ENCODE peak calls at places on chromosomes 16 and 17, in seven cellular contexts. E, F, I, Z, S, U and N are unnamed samples.

GRCh38 chr17:39153541-39154111 is 2.2 kb upstream of the PLXDC1 start:
- DNase-seq in S (peak; percentile 86), I (peak; percentile 89), U (peak; percentile 95), E (peak; percentile 92), F (peak; percentile 85), Z (peak; percentile 75), N (peak; percentile 86)

GRCh38 chr17:38897671-38898290 is 27.6 kb upstream of the LASP1NB start:
- DNase-seq in S (no peak), Z (no peak), U (no peak), E (no peak), I (no peak), F (no peak), N (no peak)

GRCh38 chr17:73126716-73127473 is 34.4 kb upstream of the SLC39A11 start:
- DNase-seq in F (no peak), U (no peak), E (no peak), I (no peak), Z (no peak), S (peak; percentile 6), N (no peak)

GRCh38 chr17:75707096-75707720 is 14.1 kb upstream of the ITGB4 start:
- DNase-seq in E (peak; percentile 74), S (no peak), Z (no peak), F (peak; percentile 39), I (peak; percentile 63), U (peak; percentile 79), N (peak; percentile 94)

GRCh38 chr17:41415833-41416335 is 8.5 kb downstream of the KRT37 start:
- DNase-seq in S (no peak), I (peak; percentile 19), E (peak; percentile 71), F (no peak), U (no peak), Z (no peak), N (no peak)

GRCh38 chr17:5272313-5272712 is 9.8 kb upstream of the RABEP1 start:
- DNase-seq in S (peak; percentile 28), I (no peak), E (no peak), U (no peak), F (no peak), Z (no peak), N (no peak)

GRCh38 chr17:11900655-11901054 is 96.6 kb downstream of the ZNF18 start:
- DNase-seq in F (no peak), S (no peak), Z (no peak), E (no peak), U (no peak), I (no peak), N (no peak)

GRCh38 chr16:68993885-68994284 is 111.6 kb upstream of the HAS3 start:
- DNase-seq in F (no peak), E (peak; percentile 89), U (no peak), S (peak; percentile 93), I (peak; percentile 87), Z (peak; percentile 72), N (peak; percentile 77)

GRCh38 chr17:410674-411401 is 58.2 kb upstream of the RPH3AL start:
- DNase-seq in Z (no peak), S (peak; percentile 35), U (no peak), E (peak; percentile 19), I (peak; percentile 11), F (no peak), N (no peak)

GRCh38 chr17:15343749-15344148 is 2.4 kb upstream of the TEKT3 start:
- DNase-seq in Z (no peak), I (peak; percentile 47), S (peak; percentile 76), U (no peak), E (peak; percentile 53), F (no peak), N (peak; percentile 22)

GRCh38 chr17:35368086-35368824 is 5.2 kb downstream of the SLFN11 start:
- DNase-seq in U (no peak), Z (no peak), F (no peak), I (peak; percentile 26), S (peak; percentile 20), E (peak; percentile 56), N (no peak)

GRCh38 chr17:50060951-50061712 is 5.2 kb downstream of the ITGA3 start:
- DNase-seq in U (peak; percentile 87), Z (no peak), S (peak; percentile 79), I (peak; percentile 92), E (peak; percentile 62), F (peak; percentile 78), N (peak; percentile 95)

GRCh38 chr17:45139533-45139920 is 4.0 kb downstream of the ACBD4 start:
- DNase-seq in F (no peak), E (no peak), Z (no peak), I (no peak), U (no peak), S (no peak), N (no peak)
- TF ChIP-seq CTCF in F (no peak), E (no peak), Z (no peak), I (no peak), U (no peak), S (no peak), N (no peak)

DNA sequence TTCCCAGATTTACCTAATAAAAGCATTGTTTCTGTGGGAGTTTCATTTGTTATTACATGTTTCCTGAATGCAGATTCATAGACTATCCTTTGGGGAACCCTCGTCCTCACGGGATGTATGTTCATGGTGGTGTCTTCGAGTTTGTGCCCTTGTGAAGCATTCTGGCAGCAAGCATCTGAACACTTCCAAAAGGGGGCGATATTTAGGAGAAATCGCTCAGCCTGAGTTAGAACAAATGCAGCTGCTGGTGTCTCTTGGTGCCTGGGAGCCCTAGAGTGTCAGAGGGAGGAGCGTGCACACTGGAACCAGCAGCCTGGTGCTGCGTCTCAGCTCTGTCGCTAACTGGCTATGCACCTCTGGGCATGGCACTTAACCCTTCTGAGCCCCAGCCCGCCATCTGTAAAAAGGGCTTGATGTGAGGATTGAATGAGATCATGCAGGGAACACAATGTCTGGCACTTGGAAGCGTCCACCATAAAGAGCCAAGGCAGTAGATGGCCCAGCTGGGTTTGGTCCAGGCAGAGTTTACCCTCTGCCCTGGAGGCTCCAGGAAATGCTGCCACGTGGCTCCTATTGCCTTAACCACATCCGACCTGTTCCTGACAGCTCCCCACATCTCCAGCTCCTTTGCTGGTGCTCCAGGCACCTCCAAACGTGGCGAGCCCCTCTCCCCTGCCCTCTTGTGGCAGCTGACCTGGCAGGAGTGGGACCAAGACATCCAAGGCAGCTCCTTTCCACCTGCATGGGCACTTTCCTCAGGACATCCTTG is 25.0 kb upstream of the C16orf78 start:
- DNase-seq in Z (no peak), I (no peak), E (no peak), F (no peak), S (no peak), U (no peak), N (no peak)
- TF ChIP-seq CTCF in Z (no peak), I (no peak), E (peak; percentile 4), F (no peak), S (no peak), U (no peak), N (no peak)

GRCh38 chr16:67199011-67199807 is at the start of gene ELMO3:
- DNase-seq in F (no peak), I (no peak), Z (no peak), S (no peak), U (no peak), E (no peak), N (peak; percentile 71)
- TF ChIP-seq CTCF in F (peak; percentile 29), I (peak; percentile 9), Z (peak; percentile 34), S (peak; percentile 32), U (no peak), E (peak; percentile 38), N (peak; percentile 47)

GRCh38 chr16:24688359-24688758 is 41.1 kb upstream of the TNRC6A start:
- DNase-seq in Z (no peak), S (no peak), U (no peak), F (no peak), I (no peak), E (no peak), N (no peak)

GRCh38 chr16:24685539-24686432 is 43.7 kb upstream of the TNRC6A start:
- DNase-seq in S (peak; percentile 70), Z (peak; percentile 63), I (peak; percentile 94), E (peak; percentile 91), U (peak; percentile 62), F (peak; percentile 64), N (no peak)

GRCh38 chr16:24686678-24687077 is 42.8 kb upstream of the TNRC6A start:
- DNase-seq in F (no peak), Z (no peak), E (no peak), S (no peak), U (no peak), I (no peak), N (no peak)

GRCh38 chr16:24692854-24693253 is 36.6 kb upstream of the TNRC6A start:
- DNase-seq in U (no peak), S (no peak), Z (no peak), F (no peak), E (no peak), I (no peak), N (no peak)

GRCh38 chr16:24689128-24689527 is 40.3 kb upstream of the TNRC6A start:
- DNase-seq in Z (no peak), F (peak; percentile 19), S (peak; percentile 62), E (peak; percentile 81), I (peak; percentile 74), U (no peak), N (peak; percentile 45)
- TF ChIP-seq CTCF in Z (peak; percentile 81), F (peak; percentile 37), S (peak; percentile 72), E (peak; percentile 94), I (peak; percentile 88), U (peak; percentile 33), N (peak; percentile 31)

GRCh38 chr16:71885261-71885650 is 1.3 kb upstream of the ZNF821 start:
- DNase-seq in S (no peak), Z (no peak), F (no peak), E (no peak), U (no peak), I (no peak), N (no peak)

GRCh38 chr16:71880176-71880575 is 3.8 kb downstream of the ZNF821 start:
- DNase-seq in S (no peak), F (no peak), I (no peak), U (no peak), Z (no peak), E (no peak), N (no peak)

GRCh38 chr16:71883849-71884638 is at the start of gene ZNF821:
- DNase-seq in F (peak; percentile 84), S (peak; percentile 52), I (peak; percentile 79), E (peak; percentile 70), U (peak; percentile 90), Z (peak; percentile 28), N (peak; percentile 56)

GRCh38 chr16:71882505-71883192 is 1.3 kb downstream of the ZNF821 start:
- DNase-seq in Z (peak; percentile 69), U (no peak), E (peak; percentile 87), F (no peak), I (peak; percentile 79), S (peak; percentile 78), N (peak; percentile 85)

GRCh38 chr16:71883193-71883848 is 661 bp downstream of the ZNF821 start:
- DNase-seq in I (no peak), F (no peak), Z (no peak), U (no peak), S (no peak), E (peak; percentile 23), N (peak; percentile 31)
- TF ChIP-seq CTCF in I (no peak), F (no peak), Z (no peak), U (no peak), S (no peak), E (peak; percentile 43), N (no peak)

DNA sequence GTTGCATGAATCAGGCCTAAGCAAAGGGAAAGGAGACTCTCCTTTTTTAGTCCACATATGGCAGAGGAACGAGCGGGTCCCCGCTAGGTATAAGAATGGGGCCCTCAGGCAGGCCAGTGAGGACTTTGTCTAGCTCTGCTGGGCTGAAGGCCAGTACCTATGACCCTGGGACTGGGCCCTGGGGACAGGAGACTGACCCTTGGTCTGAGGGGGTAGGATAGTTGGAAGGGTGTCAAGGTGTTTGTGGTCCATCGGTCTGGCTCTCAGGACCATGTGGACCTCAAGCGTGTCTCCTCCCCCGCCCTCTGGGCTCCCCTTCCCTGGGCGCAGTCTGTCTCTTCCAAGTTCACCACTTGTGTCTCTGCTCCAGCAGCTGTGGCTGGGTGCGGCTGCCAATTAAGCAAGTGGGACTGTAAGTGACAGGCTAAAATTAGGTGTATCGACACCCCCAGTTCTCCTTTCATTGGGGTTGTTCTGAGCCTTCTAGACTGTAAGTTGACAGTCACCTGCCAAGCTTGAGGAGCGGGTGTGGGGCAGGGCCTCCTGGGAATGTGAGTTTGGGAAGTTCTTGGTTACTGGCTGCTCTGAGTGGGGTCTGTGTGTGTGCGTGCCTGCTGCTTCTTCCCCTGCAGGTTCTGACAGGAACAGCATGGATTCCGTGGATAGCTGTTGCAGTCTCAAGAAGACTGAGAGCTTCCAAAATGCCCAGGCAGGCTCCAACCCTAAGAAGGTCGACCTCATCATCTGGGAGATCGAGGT is 24.5 kb downstream of the AKAP1 start:
- DNase-seq in Z (no peak), I (no peak), F (peak; percentile 59), S (no peak), U (peak; percentile 76), E (peak; percentile 39), N (no peak)
- TF ChIP-seq CTCF in Z (peak; percentile 38), I (peak; percentile 17), F (peak; percentile 29), S (peak; percentile 3), U (no peak), E (peak; percentile 48), N (no peak)